ENCODE peak calls at places on chromosomes 3 and 15, in six cellular contexts. C is cardiac fibroblast, R is retinal pigment epithelial cell, A is kidney epithelial cell, S is upper lobe of left lung, W is ovary. F is an unnamed sample.

GRCh38 chr3:152241142-152242067 is 27.3 kb upstream of the MBNL1 start:
- DNase-seq in A (no peak), C (peak), W (no peak), S (no peak), R (no peak), F (no peak)

GRCh38 chr15:34644061-34644460 is 60.6 kb upstream of the GOLGA8B start:
- DNase-seq in W (no peak), A (peak), C (peak), R (peak), S (no peak), F (peak)

GRCh38 chr15:64009241-64009640 is 37.0 kb downstream of the DAPK2 start:
- DNase-seq in W (no peak), C (peak), R (no peak), S (no peak), A (no peak), F (no peak)

GRCh38 chr3:123369085-123369484 is 79.8 kb downstream of the ADCY5 start:
- DNase-seq in R (no peak), C (no peak), A (no peak), W (peak), S (no peak), F (no peak)

GRCh38 chr3:128297401-128298138 is 144.3 kb downstream of the EEFSEC start:
- DNase-seq in A (no peak), S (no peak), R (no peak), W (no peak), C (peak), F (no peak)

GRCh38 chr15:86362556-86362955 is 282.9 kb downstream of the AGBL1 start:
- DNase-seq in C (no peak), W (no peak), A (peak), S (no peak), R (no peak), F (peak)

GRCh38 chr15:60720084-60720483 is 241.1 kb upstream of the ICE2 start:
- DNase-seq in W (no peak), S (no peak), R (no peak), A (no peak), C (no peak), F (no peak)

GRCh38 chr15:80693682-80694623 is 1.2 kb upstream of the ABHD17C start:
- DNase-seq in S (no peak), A (no peak), W (no peak), C (no peak), R (no peak), F (peak)

GRCh38 chr3:98893740-98894139 is 7.8 kb downstream of the DCBLD2 start:
- DNase-seq in W (no peak), R (peak), C (no peak), A (no peak), S (no peak), F (peak)

GRCh38 chr15:31871159-31871886 is 159.0 kb upstream of the CHRNA7 start:
- DNase-seq in R (no peak), C (no peak), S (no peak), A (no peak), W (no peak), F (no peak)
- TF ChIP-seq CTCF in R (no peak), C (no peak), S (no peak), A (no peak), W (no peak), F (no peak)

GRCh38 chr15:88605507-88606436 is 15.4 kb upstream of the AEN start:
- DNase-seq in R (no peak), C (no peak), S (peak), A (no peak), W (peak), F (peak)

GRCh38 chr15:88606437-88606794 is 14.7 kb upstream of the AEN start:
- DNase-seq in W (no peak), C (no peak), R (no peak), A (no peak), S (no peak), F (no peak)

GRCh38 chr15:88604972-88605506 is 16.1 kb upstream of the AEN start:
- DNase-seq in R (no peak), A (no peak), W (no peak), C (no peak), S (peak), F (no peak)

GRCh38 chr15:88603885-88604284 is 17.3 kb upstream of the AEN start:
- DNase-seq in R (no peak), W (no peak), A (no peak), C (no peak), S (no peak), F (no peak)

GRCh38 chr15:88604381-88604951 is 16.7 kb upstream of the AEN start:
- DNase-seq in C (no peak), W (no peak), S (peak), A (no peak), R (no peak), F (no peak)
- H3K4me3 ChIP-seq in C (no peak), W (no peak), S (no peak), A (no peak), R (no peak), F (no peak)

GRCh38 chr15:22227961-22228762 is 147.8 kb downstream of the OR4M2 start:
- DNase-seq in C (no peak), S (no peak), R (no peak), A (no peak), W (no peak), F (no peak)

GRCh38 chr15:22226034-22226790 is 145.9 kb downstream of the OR4M2 start:
- DNase-seq in C (no peak), A (no peak), R (no peak), W (no peak), S (no peak), F (no peak)

GRCh38 chr15:22229971-22230815 is 149.9 kb downstream of the OR4M2 start:
- DNase-seq in R (no peak), S (no peak), A (no peak), C (no peak), W (no peak), F (no peak)

GRCh38 chr15:22227411-22227810 is 147.1 kb downstream of the OR4M2 start:
- DNase-seq in A (no peak), C (no peak), R (no peak), S (no peak), W (no peak), F (no peak)

GRCh38 chr15:22224241-22224671 is 143.9 kb downstream of the OR4M2 start:
- DNase-seq in S (no peak), C (no peak), W (no peak), R (no peak), A (no peak), F (no peak)
- TF ChIP-seq CTCF in S (no peak), C (no peak), W (no peak), R (no peak), A (no peak), F (no peak)

DNA sequence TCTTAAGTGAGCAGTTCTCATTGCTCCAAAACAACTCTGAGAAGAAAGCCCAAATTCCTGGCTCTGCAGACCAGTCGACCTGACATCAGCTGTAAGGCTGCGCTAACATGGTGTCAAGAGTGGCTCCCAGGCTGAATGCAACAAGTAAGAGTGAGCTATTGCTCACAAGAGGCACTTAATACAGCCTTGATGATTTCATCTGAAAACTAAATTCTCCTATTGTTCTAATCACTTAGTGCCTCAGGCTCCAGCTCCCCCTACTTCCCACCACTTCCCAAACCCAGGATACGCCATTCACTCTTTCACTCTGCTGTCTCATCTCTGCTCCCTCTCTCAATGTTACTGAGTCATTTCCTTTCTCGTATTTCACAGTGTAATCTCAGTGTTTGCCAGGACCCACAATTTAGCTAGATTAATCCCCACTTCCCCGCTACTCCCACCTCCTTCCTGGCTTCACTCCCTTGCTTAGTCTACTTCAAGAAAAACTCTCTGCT is 81.7 kb downstream of the WWTR1 start:
- DNase-seq in R (peak), S (no peak), W (no peak), A (peak), C (peak), F (peak)
- H3K4me3 ChIP-seq in R (no peak), S (no peak), W (no peak), A (no peak), C (peak), F (peak)

GRCh38 chr3:129597792-129598381 is 8.6 kb downstream of the PLXND1 start:
- DNase-seq in R (no peak), W (no peak), A (no peak), S (peak), C (peak), F (no peak)

GRCh38 chr3:129597087-129597791 is 9.2 kb downstream of the PLXND1 start:
- DNase-seq in S (peak), R (no peak), A (no peak), C (peak), W (peak), F (peak)

GRCh38 chr3:129594907-129595390 is 11.5 kb downstream of the PLXND1 start:
- DNase-seq in A (no peak), S (peak), W (no peak), C (no peak), R (no peak), F (no peak)

GRCh38 chr3:129595544-129596193 is 10.8 kb downstream of the PLXND1 start:
- DNase-seq in W (no peak), C (no peak), A (no peak), R (no peak), S (no peak), F (no peak)

DNA sequence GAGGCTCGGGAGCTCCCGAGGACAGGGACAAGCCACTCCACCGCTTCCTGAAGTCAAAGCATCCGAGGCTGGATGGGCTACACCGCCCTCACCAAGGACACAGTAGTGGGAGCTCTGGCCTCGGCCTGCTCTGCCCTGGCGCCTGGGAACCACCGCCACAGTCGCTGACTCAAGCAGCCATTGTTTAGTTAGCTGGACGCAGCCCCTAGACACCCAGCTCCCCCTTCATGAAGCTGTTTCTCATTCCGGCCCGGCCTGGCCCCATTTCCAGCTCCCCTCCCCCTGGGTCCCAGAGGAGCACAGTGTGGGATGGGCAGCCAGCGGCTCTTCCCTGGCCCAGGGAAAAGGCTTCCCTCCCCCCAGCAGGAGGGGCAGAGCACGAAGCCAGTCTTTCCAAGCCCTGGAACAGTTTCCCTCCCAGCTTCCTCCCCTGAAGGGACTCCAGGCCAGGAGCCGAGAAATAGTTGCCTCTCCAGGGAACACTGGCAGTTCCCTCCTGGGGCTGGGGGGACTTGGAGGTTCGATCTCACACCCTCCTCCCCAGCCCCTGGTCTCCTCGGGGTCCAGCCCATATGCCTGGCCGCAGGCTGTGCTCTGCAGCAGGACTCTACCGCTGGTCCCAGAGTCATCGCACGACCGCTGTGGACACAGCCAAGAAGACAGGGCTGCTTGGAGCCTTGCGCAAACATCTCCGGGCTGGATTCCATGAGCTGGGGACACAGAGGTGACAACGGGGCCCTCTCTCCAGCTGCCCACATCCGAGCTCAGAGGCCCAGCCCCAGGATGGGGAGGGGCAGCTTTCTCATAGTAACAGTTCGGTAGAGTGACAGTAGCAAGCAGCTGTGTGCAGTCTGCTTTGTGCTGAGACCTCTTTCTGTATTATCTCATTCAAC is 10.0 kb downstream of the PLXND1 start:
- DNase-seq in W (peak), R (no peak), A (peak), C (peak), S (peak), F (peak)
- TF ChIP-seq CTCF in W (no peak), R (no peak), A (no peak), C (peak), S (no peak), F (no peak)

GRCh38 chr3:75305901-75306300 is 358.2 kb upstream of the FRG2C start:
- DNase-seq in A (no peak), W (no peak), C (no peak), R (no peak), S (no peak), F (no peak)

DNA sequence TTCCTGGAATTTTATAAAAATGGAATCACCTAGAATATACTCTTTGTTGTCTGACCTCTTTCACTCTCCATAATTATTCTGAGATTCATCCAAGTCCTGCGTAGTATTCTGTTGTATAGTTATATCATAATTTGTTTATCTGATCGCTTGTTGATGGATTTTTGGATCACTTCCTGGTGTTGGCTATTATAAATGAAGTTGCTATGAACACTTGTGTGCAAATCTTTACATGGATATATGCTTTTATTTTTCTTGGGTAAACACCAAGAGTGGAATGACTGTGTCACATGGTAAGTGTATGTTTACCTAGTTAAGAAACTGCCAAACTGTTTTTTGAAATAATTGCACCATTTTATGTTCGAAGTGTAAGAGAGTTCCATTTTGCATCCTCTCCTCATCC is 360.5 kb upstream of the FRG2C start:
- DNase-seq in C (no peak), R (no peak), A (no peak), W (no peak), S (no peak), F (no peak)
- H3K4me3 ChIP-seq in C (no peak), R (no peak), A (no peak), W (no peak), S (no peak), F (no peak)

DNA sequence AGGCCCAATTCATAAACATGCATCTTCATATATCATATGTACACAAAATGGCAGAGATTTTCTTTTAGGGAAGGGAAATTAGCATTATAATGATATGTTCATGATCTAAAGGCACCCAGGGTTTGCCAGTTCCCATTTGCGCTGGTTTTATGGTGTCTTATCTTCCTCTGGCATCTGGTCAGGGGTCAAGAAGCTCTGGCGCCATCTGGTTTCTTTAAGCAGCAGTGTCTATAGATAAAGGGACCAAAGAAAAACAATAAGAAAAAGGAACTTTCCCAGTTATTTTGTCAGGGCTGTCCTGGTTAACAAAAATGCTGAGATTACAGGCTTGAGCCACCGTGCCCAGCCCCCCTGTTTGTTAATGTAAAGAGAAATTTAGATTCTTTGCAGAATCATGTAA is 3.3 kb upstream of the DCP1A start:
- DNase-seq in C (peak), S (no peak), R (no peak), W (no peak), A (no peak), F (no peak)
- TF ChIP-seq CTCF in C (no peak), S (no peak), R (peak), W (no peak), A (peak), F (peak)

F was measured in astrocyte of the spinal cord.